ENCODE peak calls at places on chromosome 12, in six cellular contexts. R is AG04450, M is activated B cell treated with CpG ODN at 0.5 μM for 24 hours, J is chondrocyte, Y is NB4, U is RWPE1. T is an unnamed sample.

GRCh38 chr12:54882074-54882473 is 27.8 kb downstream of the MUCL1 start:
- DNase-seq in R (no peak), M (no peak), J (no peak), Y (peak; percentile 61), U (no peak), T (no peak)

GRCh38 chr12:59737725-59738463 is 142.1 kb downstream of the SLC16A7 start:
- DNase-seq in R (no peak), M (no peak), J (no peak), Y (no peak), U (no peak), T (peak; percentile 62)

GRCh38 chr12:64470507-64470906 is 18.6 kb downstream of the TBK1 start:
- DNase-seq in R (no peak), M (no peak), J (no peak), Y (no peak), U (no peak), T (no peak)

GRCh38 chr12:2891240-2892053 is 756 bp downstream of the TULP3 start:
- DNase-seq in R (no peak), M (no peak), J (no peak), Y (peak; percentile 52), U (peak; percentile 18), T (peak; percentile 69)

GRCh38 chr12:46395308-46395707 is 22.7 kb upstream of the SLC38A2 start:
- DNase-seq in R (no peak), M (no peak), J (no peak), Y (no peak), U (no peak), T (no peak)

GRCh38 chr12:14810953-14811483 is 3.0 kb downstream of the SMCO3 start:
- DNase-seq in R (no peak), M (no peak), J (no peak), Y (no peak), U (peak; percentile 11), T (no peak)

GRCh38 chr12:332581-333205 is 56.4 kb downstream of the KDM5A start:
- DNase-seq in R (no peak), M (no peak), J (no peak), Y (no peak), U (no peak), T (no peak)

GRCh38 chr12:59403259-59403932 is 192.4 kb upstream of the SLC16A7 start:
- DNase-seq in R (peak; percentile 52), M (no peak), J (no peak), Y (peak; percentile 69), U (peak; percentile 50), T (peak; percentile 85)

GRCh38 chr12:88600272-88600671 is 20.0 kb upstream of the KITLG start:
- DNase-seq in R (peak; percentile 57), M (no peak), J (no peak), Y (no peak), U (peak; percentile 14), T (peak; percentile 84)

GRCh38 chr12:71782007-71782406 is 27.3 kb downstream of the RAB21 start:
- DNase-seq in R (no peak), M (no peak), J (no peak), Y (peak; percentile 25), U (no peak), T (no peak)

GRCh38 chr12:13204428-13204827 is 7.9 kb downstream of the EMP1 start:
- DNase-seq in R (peak; percentile 56), M (no peak), J (no peak), Y (no peak), U (no peak), T (no peak)

GRCh38 chr12:115456946-115457689 is 773.1 kb upstream of the TBX3 start:
- DNase-seq in R (no peak), M (no peak), J (no peak), Y (peak; percentile 14), U (peak; percentile 13), T (no peak)

GRCh38 chr12:32983332-32983731 is 86.8 kb upstream of the PKP2 start:
- DNase-seq in R (no peak), M (no peak), J (no peak), Y (no peak), U (no peak), T (no peak)

GRCh38 chr12:62933220-62933870 is 1.6 kb downstream of the PPM1H start:
- DNase-seq in R (no peak), M (no peak), J (no peak), Y (no peak), U (no peak), T (no peak)

GRCh38 chr12:16619537-16619936 is 13.6 kb upstream of the LMO3 start:
- DNase-seq in R (no peak), M (no peak), J (no peak), Y (no peak), U (no peak), T (no peak)

GRCh38 chr12:131929530-131930456 is 717 bp downstream of the PUS1 start:
- DNase-seq in R (no peak), M (peak; percentile 48), J (no peak), Y (peak; percentile 72), U (peak; percentile 28), T (peak; percentile 12)

GRCh38 chr12:122481861-122482260 is 18.9 kb downstream of the ZCCHC8 start:
- DNase-seq in R (no peak), M (no peak), J (no peak), Y (no peak), U (no peak), T (no peak)

GRCh38 chr12:32644455-32644854 is 34.6 kb upstream of the DNM1L start:
- DNase-seq in R (no peak), M (no peak), J (no peak), Y (peak; percentile 29), U (no peak), T (no peak)

GRCh38 chr12:100110276-100110675 is 32.4 kb downstream of the BLTP3B start:
- DNase-seq in R (no peak), M (no peak), J (no peak), Y (no peak), U (no peak), T (no peak)

GRCh38 chr12:65492997-65493892 is 214.8 kb downstream of the MSRB3 start:
- DNase-seq in R (no peak), M (no peak), J (no peak), Y (peak; percentile 28), U (no peak), T (peak; percentile 55)

GRCh38 chr12:98754095-98754494 is 109.0 kb downstream of the APAF1 start:
- DNase-seq in R (peak; percentile 20), M (no peak), J (no peak), Y (peak; percentile 68), U (peak; percentile 20), T (peak; percentile 51)

GRCh38 chr12:118189761-118190181 is 53.8 kb downstream of the PEBP1 start:
- DNase-seq in R (peak; percentile 66), M (no peak), J (no peak), Y (no peak), U (no peak), T (peak; percentile 67)

GRCh38 chr12:91984571-91984970 is 161.1 kb downstream of the BTG1 start:
- DNase-seq in R (peak; percentile 46), M (no peak), J (no peak), Y (no peak), U (no peak), T (peak; percentile 30)

GRCh38 chr12:94898388-94898787 is 105.1 kb downstream of the NDUFA12 start:
- DNase-seq in R (no peak), M (no peak), J (no peak), Y (peak; percentile 21), U (no peak), T (peak; percentile 4)
- TF ChIP-seq CTCF in R (peak; percentile 42), M (no peak), J (peak; percentile 47), Y (peak; percentile 12), U (no peak), T (peak; percentile 30)

GRCh38 chr12:110860833-110861291 is 14.1 kb downstream of the CCDC63 start:
- DNase-seq in R (no peak), M (no peak), J (no peak), Y (peak; percentile 72), U (no peak), T (no peak)

GRCh38 chr12:110863161-110863560 is 16.4 kb downstream of the CCDC63 start:
- DNase-seq in R (no peak), M (no peak), J (no peak), Y (no peak), U (no peak), T (no peak)

GRCh38 chr12:110858848-110859247 is 12.1 kb downstream of the CCDC63 start:
- DNase-seq in R (no peak), M (no peak), J (no peak), Y (no peak), U (no peak), T (no peak)

GRCh38 chr12:110862331-110862730 is 15.5 kb downstream of the CCDC63 start:
- DNase-seq in R (no peak), M (no peak), J (no peak), Y (no peak), U (no peak), T (no peak)

GRCh38 chr12:110861729-110862128 is 14.9 kb downstream of the CCDC63 start:
- DNase-seq in R (no peak), M (no peak), J (no peak), Y (no peak), U (no peak), T (no peak)
- TF ChIP-seq CTCF in R (no peak), M (no peak), J (no peak), Y (no peak), U (no peak), T (no peak)

DNA sequence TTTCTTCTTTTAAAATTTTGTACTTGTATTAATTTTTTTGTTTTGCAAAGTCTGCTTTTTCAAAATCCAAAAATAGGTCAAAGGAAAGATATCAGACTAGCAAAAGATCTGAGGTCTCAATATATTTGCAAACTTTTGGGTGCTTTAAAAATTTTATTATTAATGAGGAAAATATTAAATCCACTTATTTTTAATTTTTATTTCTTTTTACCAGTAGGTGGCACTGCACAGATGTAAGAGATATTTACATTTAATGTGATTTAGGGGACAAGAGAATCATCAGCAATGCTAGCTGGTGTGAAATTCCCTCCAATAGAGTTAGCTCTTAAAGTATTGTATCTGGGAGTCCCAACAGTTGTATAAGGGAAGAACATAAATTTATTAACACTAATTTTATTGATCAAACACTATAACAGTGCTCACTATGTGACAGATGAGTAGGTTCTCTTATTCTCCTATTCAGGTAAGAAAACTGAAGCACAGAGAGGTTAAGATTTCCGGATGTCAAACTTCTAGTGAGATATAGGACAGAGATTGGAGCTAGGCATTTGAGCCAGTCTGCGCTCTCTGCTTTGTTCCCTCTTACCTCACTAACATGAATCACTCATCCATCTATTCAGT is 30.5 kb downstream of the ALX1 start:
- DNase-seq in R (no peak), M (no peak), J (no peak), Y (peak; percentile 16), U (no peak), T (peak; percentile 13)
- TF ChIP-seq CTCF in R (peak; percentile 42), M (no peak), J (peak; percentile 85), Y (peak; percentile 8), U (peak; percentile 50), T (peak; percentile 43)

GRCh38 chr12:4355150-4355842 is 24.2 kb downstream of the FGF23 start:
- DNase-seq in R (no peak), M (no peak), J (no peak), Y (peak; percentile 52), U (no peak), T (no peak)

GRCh38 chr12:4353785-4354208 is 25.7 kb downstream of the FGF23 start:
- DNase-seq in R (no peak), M (no peak), J (no peak), Y (peak; percentile 22), U (peak; percentile 43), T (no peak)

DNA sequence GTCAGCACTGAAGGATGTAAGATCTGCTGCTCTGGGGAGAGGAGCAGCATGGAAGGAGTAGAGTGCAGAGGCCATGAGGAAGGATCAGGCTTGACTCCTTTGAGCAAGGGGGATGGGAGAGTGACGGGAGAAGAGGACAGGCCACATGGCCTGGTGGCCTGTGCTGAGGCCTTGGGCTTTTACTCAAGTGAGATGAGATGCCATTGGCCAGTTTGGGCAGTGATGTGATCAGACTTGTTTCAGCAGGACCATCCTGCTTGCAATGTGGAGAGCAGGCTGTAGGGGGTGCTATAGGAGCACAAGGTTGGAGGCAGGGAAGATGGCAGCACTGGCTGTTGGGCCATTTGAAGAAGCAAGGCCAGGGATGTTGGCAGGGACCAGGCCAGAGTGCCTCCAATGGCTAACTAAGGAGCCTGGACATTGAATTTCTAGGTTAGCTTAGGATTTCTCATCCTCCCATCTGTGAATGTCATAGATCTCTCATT is 23.6 kb downstream of the FGF23 start:
- DNase-seq in R (no peak), M (no peak), J (no peak), Y (peak; percentile 72), U (no peak), T (peak; percentile 3)
- TF ChIP-seq CTCF in R (peak; percentile 54), M (no peak), J (peak; percentile 64), Y (peak; percentile 74), U (no peak), T (peak; percentile 47)

T was measured in AG10803.